ENCODE peak calls at places on chromosomes 2 and 18, in ten cellular contexts. G, Z, K, D, J, P, Q, E, H and R are unnamed samples.

GRCh38 chr18:75376004-75376403 is 51.5 kb downstream of the SMIM21 start:
- DNase-seq in G (no peak), Z (no peak), K (no peak), D (no peak), J (no peak), P (no peak), Q (no peak), E (no peak), H (no peak), R (no peak)

GRCh38 chr2:39094717-39095363 is 26.0 kb downstream of the SOS1 start:
- DNase-seq in G (no peak), Z (no peak), K (no peak), D (no peak), J (no peak), P (no peak), Q (no peak), E (no peak), H (no peak), R (peak)

GRCh38 chr2:45821558-45822271 is 170.2 kb downstream of the PRKCE start:
- DNase-seq in G (no peak), Z (no peak), K (peak), D (no peak), J (peak), P (peak), Q (no peak), E (peak), H (no peak), R (peak)

GRCh38 chr2:81894451-81894990 is 1590.0 kb upstream of the LRRTM1 start:
- DNase-seq in G (no peak), Z (no peak), K (no peak), D (no peak), J (no peak), P (no peak), Q (no peak), E (no peak), H (no peak), R (no peak)

GRCh38 chr2:163610817-163611556 is 124.8 kb downstream of the FIGN start:
- DNase-seq in G (no peak), Z (peak), K (no peak), D (no peak), J (no peak), P (no peak), Q (peak), E (no peak), H (no peak), R (no peak)

GRCh38 chr2:112591413-112591812 is 7.0 kb downstream of the CHCHD5 start:
- DNase-seq in G (no peak), Z (no peak), K (no peak), D (no peak), J (no peak), P (no peak), Q (no peak), E (no peak), H (no peak), R (no peak)

GRCh38 chr2:70553584-70554337 is at the start of gene TGFA:
- DNase-seq in G (peak), Z (peak), K (no peak), D (peak), J (peak), P (peak), Q (peak), E (peak), H (peak), R (no peak)

GRCh38 chr2:63440612-63441011 is 147.7 kb downstream of the WDPCP start:
- DNase-seq in G (no peak), Z (no peak), K (peak), D (no peak), J (no peak), P (no peak), Q (no peak), E (no peak), H (no peak), R (no peak)

GRCh38 chr2:197255550-197255949 is 55.0 kb downstream of the ANKRD44 start:
- DNase-seq in G (peak), Z (peak), K (peak), D (peak), J (peak), P (no peak), Q (no peak), E (peak), H (peak), R (no peak)

GRCh38 chr18:63897072-63897471 is 9.6 kb downstream of the SERPINB2 start:
- DNase-seq in G (no peak), Z (no peak), K (no peak), D (no peak), J (no peak), P (no peak), Q (no peak), E (no peak), H (no peak), R (no peak)

GRCh38 chr18:47248610-47249343 is 2.7 kb downstream of the SKOR2 start:
- DNase-seq in G (no peak), Z (no peak), K (no peak), D (no peak), J (no peak), P (no peak), Q (no peak), E (no peak), H (no peak), R (no peak)

GRCh38 chr2:95320344-95320712 is 23.2 kb downstream of the KCNIP3 start:
- DNase-seq in G (no peak), Z (no peak), K (no peak), D (no peak), J (no peak), P (no peak), Q (no peak), E (no peak), H (no peak), R (no peak)

GRCh38 chr18:27661320-27662049 is 476.4 kb upstream of the CHST9 start:
- DNase-seq in G (no peak), Z (no peak), K (no peak), D (no peak), J (no peak), P (no peak), Q (no peak), E (no peak), H (no peak), R (no peak)

GRCh38 chr2:70214958-70215357 is 24.1 kb upstream of the C2orf42 start:
- DNase-seq in G (no peak), Z (no peak), K (peak), D (no peak), J (no peak), P (no peak), Q (no peak), E (no peak), H (no peak), R (peak)

GRCh38 chr2:84856785-84857184 is 24.1 kb downstream of the TRABD2A start:
- DNase-seq in G (no peak), Z (no peak), K (no peak), D (no peak), J (no peak), P (no peak), Q (no peak), E (no peak), H (no peak), R (no peak)

GRCh38 chr2:215409331-215410127 is 26.3 kb downstream of the FN1 start:
- DNase-seq in G (no peak), Z (no peak), K (peak), D (no peak), J (no peak), P (no peak), Q (no peak), E (no peak), H (no peak), R (no peak)

GRCh38 chr2:223837290-223838061 is at the start of gene AP1S3:
- DNase-seq in G (peak), Z (peak), K (peak), D (peak), J (peak), P (peak), Q (peak), E (no peak), H (peak), R (no peak)

GRCh38 chr2:25168256-25169072 is at the start of gene POMC:
- DNase-seq in G (peak), Z (no peak), K (no peak), D (peak), J (no peak), P (no peak), Q (peak), E (no peak), H (no peak), R (no peak)

GRCh38 chr2:96977631-96978195 is 8.7 kb downstream of the FAM178B start:
- DNase-seq in G (no peak), Z (peak), K (peak), D (no peak), J (no peak), P (no peak), Q (no peak), E (no peak), H (no peak), R (no peak)

GRCh38 chr2:202548240-202548639 is 86.5 kb upstream of the FAM117B start:
- DNase-seq in G (no peak), Z (no peak), K (no peak), D (no peak), J (no peak), P (no peak), Q (no peak), E (no peak), H (no peak), R (no peak)

GRCh38 chr2:236512902-236513433 is 56.7 kb upstream of the ACKR3 start:
- DNase-seq in G (peak), Z (peak), K (peak), D (peak), J (peak), P (peak), Q (peak), E (peak), H (no peak), R (no peak)

GRCh38 chr2:236568068-236568921 is 1.3 kb upstream of the ACKR3 start:
- DNase-seq in G (peak), Z (no peak), K (no peak), D (peak), J (peak), P (peak), Q (no peak), E (peak), H (no peak), R (no peak)

GRCh38 chr18:39497819-39498218 is 1932.2 kb upstream of the CELF4 start:
- DNase-seq in G (no peak), Z (no peak), K (no peak), D (no peak), J (no peak), P (no peak), Q (no peak), E (no peak), H (no peak), R (no peak)

GRCh38 chr2:43251171-43251731 is 24.8 kb upstream of the ZFP36L2 start:
- DNase-seq in G (peak), Z (no peak), K (no peak), D (no peak), J (no peak), P (peak), Q (no peak), E (no peak), H (no peak), R (peak)

GRCh38 chr2:33377048-33377447 is 99.4 kb upstream of the RASGRP3 start:
- DNase-seq in G (peak), Z (no peak), K (no peak), D (no peak), J (peak), P (no peak), Q (no peak), E (peak), H (peak), R (no peak)

GRCh38 chr2:64525323-64525625 is 1.1 kb downstream of the AFTPH start:
- DNase-seq in G (no peak), Z (no peak), K (peak), D (no peak), J (no peak), P (no peak), Q (no peak), E (no peak), H (no peak), R (no peak)

GRCh38 chr2:173574713-173575112 is 220.0 kb downstream of the CDCA7 start:
- DNase-seq in G (no peak), Z (no peak), K (no peak), D (no peak), J (no peak), P (no peak), Q (no peak), E (no peak), H (no peak), R (peak)

GRCh38 chr18:24373331-24373730 is 24.3 kb downstream of the OSBPL1A start:
- DNase-seq in G (no peak), Z (no peak), K (no peak), D (no peak), J (no peak), P (no peak), Q (no peak), E (no peak), H (no peak), R (no peak)

GRCh38 chr18:49548266-49548665 is 13.6 kb upstream of the LIPG start:
- DNase-seq in G (peak), Z (no peak), K (no peak), D (no peak), J (no peak), P (no peak), Q (no peak), E (no peak), H (no peak), R (no peak)

GRCh38 chr18:77047803-77048419 is 84.7 kb downstream of the MBP start:
- DNase-seq in G (no peak), Z (no peak), K (no peak), D (no peak), J (no peak), P (no peak), Q (no peak), E (no peak), H (no peak), R (no peak)

GRCh38 chr2:26178246-26178645 is 5.4 kb downstream of the GAREM2 start:
- DNase-seq in G (no peak), Z (no peak), K (no peak), D (no peak), J (no peak), P (no peak), Q (no peak), E (no peak), H (peak), R (no peak)
- H3K4me3 ChIP-seq in G (no peak), Z (peak), K (peak), D (peak), J (peak), P (no peak), Q (no peak), E (peak), H (peak), R (peak)

GRCh38 chr18:3456686-3457069 is 6.7 kb downstream of the TGIF1 start:
- DNase-seq in G (no peak), Z (no peak), K (no peak), D (no peak), J (no peak), P (no peak), Q (no peak), E (no peak), H (no peak), R (no peak)
- H3K4me3 ChIP-seq in G (no peak), Z (no peak), K (no peak), D (no peak), J (no peak), P (no peak), Q (no peak), E (no peak), H (no peak), R (no peak)

GRCh38 chr18:55419132-55419938 is 168.7 kb downstream of the TCF4 start:
- DNase-seq in G (no peak), Z (no peak), K (no peak), D (no peak), J (no peak), P (no peak), Q (no peak), E (no peak), H (no peak), R (no peak)
- H3K4me3 ChIP-seq in G (no peak), Z (peak), K (no peak), D (no peak), J (peak), P (no peak), Q (no peak), E (peak), H (peak), R (no peak)

GRCh38 chr2:3662239-3662638 is 4.2 kb downstream of the ALLC start:
- DNase-seq in G (no peak), Z (no peak), K (no peak), D (peak), J (no peak), P (no peak), Q (peak), E (no peak), H (no peak), R (no peak)

GRCh38 chr2:3657881-3658280 is at the start of gene ALLC:
- DNase-seq in G (no peak), Z (no peak), K (no peak), D (no peak), J (no peak), P (no peak), Q (peak), E (no peak), H (no peak), R (no peak)

GRCh38 chr2:3656762-3657691 is 973 bp upstream of the ALLC start:
- DNase-seq in G (no peak), Z (peak), K (no peak), D (no peak), J (no peak), P (no peak), Q (peak), E (no peak), H (no peak), R (no peak)

GRCh38 chr2:3661149-3661660 is 3.2 kb downstream of the ALLC start:
- DNase-seq in G (no peak), Z (no peak), K (no peak), D (peak), J (no peak), P (no peak), Q (peak), E (no peak), H (no peak), R (no peak)

DNA sequence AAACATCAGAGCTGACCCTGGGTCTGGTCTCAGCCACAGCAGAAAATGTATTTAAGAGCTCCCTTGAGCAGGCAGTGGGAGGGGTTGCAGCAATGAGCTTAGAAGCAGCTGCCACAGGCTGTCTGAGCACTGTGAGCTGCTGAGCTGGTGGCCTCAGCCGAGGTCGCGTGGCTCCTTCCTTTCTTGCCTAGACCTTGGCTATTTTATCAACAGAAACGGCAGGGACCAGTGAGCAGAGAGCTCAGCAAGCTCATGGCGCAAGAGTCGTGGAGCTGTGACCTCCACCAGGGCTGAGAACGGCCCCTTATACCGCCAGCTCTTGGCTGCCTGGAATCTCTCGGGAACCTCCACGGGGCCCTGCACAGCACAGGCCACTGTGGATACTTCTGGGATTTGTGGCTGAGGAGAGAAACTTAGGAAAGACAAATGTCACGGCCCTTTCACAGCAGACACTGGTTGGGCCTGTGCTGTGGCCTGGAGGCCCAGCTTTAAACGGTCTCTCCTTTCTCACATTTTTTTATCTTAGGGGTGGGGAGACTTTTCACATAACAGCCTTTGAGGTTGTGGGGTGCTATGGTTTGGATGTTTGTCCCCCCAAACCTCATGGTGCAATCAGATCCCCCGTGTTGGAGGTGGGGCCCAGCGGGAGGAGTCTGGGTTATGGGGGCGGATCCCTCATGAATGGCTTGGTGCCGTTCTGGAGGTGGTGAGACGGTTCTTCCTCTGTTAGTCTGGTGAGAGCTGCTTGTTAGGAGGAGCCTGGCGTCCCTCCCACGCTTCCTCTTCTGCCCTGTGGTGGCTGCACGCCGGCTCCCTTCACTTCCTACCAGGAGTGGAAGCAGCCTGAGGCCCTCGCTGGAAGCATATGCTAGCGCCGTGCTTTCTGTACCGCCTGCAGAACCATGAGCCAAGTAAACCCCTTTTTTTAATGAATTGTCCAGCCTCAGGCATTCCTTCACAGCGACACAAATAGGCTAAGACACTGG is 1.7 kb downstream of the ALLC start:
- DNase-seq in G (no peak), Z (no peak), K (peak), D (peak), J (peak), P (no peak), Q (peak), E (peak), H (peak), R (peak)
- H3K4me3 ChIP-seq in G (no peak), Z (no peak), K (no peak), D (no peak), J (no peak), P (no peak), Q (peak), E (no peak), H (no peak), R (no peak)

GRCh38 chr2:195696012-195696411 is 39.0 kb downstream of the SLC39A10 start:
- DNase-seq in G (no peak), Z (no peak), K (no peak), D (no peak), J (no peak), P (no peak), Q (no peak), E (no peak), H (no peak), R (no peak)
- H3K4me3 ChIP-seq in G (no peak), Z (no peak), K (no peak), D (no peak), J (no peak), P (no peak), Q (no peak), E (no peak), H (no peak), R (no peak)

GRCh38 chr2:235500110-235500760 is 6.4 kb downstream of the AGAP1 start:
- DNase-seq in G (no peak), Z (no peak), K (no peak), D (no peak), J (no peak), P (no peak), Q (no peak), E (no peak), H (no peak), R (no peak)

GRCh38 chr2:235500761-235501662 is 7.2 kb downstream of the AGAP1 start:
- DNase-seq in G (peak), Z (no peak), K (peak), D (no peak), J (no peak), P (no peak), Q (no peak), E (no peak), H (no peak), R (no peak)

GRCh38 chr2:235498556-235499305 is 4.9 kb downstream of the AGAP1 start:
- DNase-seq in G (no peak), Z (no peak), K (no peak), D (no peak), J (no peak), P (no peak), Q (peak), E (no peak), H (no peak), R (no peak)

GRCh38 chr2:235499306-235499812 is 5.5 kb downstream of the AGAP1 start:
- DNase-seq in G (no peak), Z (no peak), K (no peak), D (no peak), J (no peak), P (no peak), Q (no peak), E (no peak), H (no peak), R (no peak)

GRCh38 chr2:235501663-235502009 is 7.8 kb downstream of the AGAP1 start:
- DNase-seq in G (no peak), Z (no peak), K (no peak), D (no peak), J (no peak), P (no peak), Q (peak), E (no peak), H (no peak), R (no peak)
- H3K4me3 ChIP-seq in G (no peak), Z (peak), K (no peak), D (no peak), J (peak), P (no peak), Q (no peak), E (no peak), H (peak), R (peak)

DNA sequence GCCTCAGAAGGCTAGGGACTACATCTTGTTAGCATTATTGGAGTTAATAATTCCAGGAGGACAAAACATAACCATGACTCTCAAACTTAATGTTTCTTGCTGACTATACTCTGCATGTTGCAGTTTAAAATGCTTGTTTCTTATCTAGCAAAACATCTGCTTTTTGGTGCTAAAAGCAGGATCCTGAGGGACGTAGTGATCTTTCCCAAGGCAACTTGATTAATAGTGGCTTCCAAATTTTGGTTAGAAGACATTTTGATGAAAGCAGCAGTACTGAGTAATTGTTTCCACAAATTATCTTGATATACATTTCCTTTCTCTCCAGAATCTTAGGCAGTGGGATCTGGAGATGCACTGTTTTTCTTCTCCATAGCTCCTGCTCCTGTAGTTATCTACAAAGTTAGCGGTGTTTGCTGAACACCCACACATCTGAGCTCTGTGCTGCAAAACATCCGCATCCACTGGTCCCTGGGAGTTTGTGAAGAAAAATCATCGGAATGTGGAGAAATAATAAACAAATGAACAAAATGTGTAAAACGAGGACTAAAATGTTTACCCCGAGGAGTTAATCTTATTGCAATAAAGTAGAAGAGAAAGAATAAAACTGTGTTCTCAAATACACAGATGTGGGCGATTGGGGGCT is 327.0 kb upstream of the PKDCC start:
- DNase-seq in G (no peak), Z (no peak), K (peak), D (no peak), J (peak), P (no peak), Q (no peak), E (no peak), H (no peak), R (no peak)
- H3K4me3 ChIP-seq in G (no peak), Z (no peak), K (no peak), D (no peak), J (peak), P (peak), Q (no peak), E (no peak), H (no peak), R (no peak)